ENCODE peak calls at places on chromosomes 12 and 14, in seven cellular contexts. W, B, U, I, E, H and Q are unnamed samples.

GRCh38 chr12:19423531-19423930 is 15.8 kb upstream of the AEBP2 start:
- DNase-seq in B (no peak), I (no peak), E (no peak), W (no peak), U (no peak), H (no peak), Q (no peak)

GRCh38 chr12:26976687-26977086 is 37.5 kb downstream of the TM7SF3 start:
- DNase-seq in U (no peak), B (no peak), E (no peak), W (peak; percentile 33), H (no peak), I (no peak), Q (no peak)

GRCh38 chr14:59337151-59337611 is 128.0 kb downstream of the GPR135 start:
- DNase-seq in B (no peak), U (no peak), H (no peak), W (peak; percentile 74), I (peak; percentile 79), E (no peak), Q (no peak)

GRCh38 chr14:103923863-103924262 is 4.4 kb upstream of the TDRD9 start:
- DNase-seq in H (no peak), W (no peak), I (no peak), E (no peak), U (no peak), B (no peak), Q (no peak)

GRCh38 chr12:25323774-25324086 is 73.0 kb upstream of the KRAS start:
- DNase-seq in I (no peak), B (no peak), U (no peak), W (no peak), H (no peak), E (no peak), Q (no peak)

GRCh38 chr12:92462049-92462448 is 240.7 kb upstream of the PLEKHG7 start:
- DNase-seq in B (peak; percentile 19), I (no peak), H (no peak), W (no peak), E (no peak), U (no peak), Q (no peak)

GRCh38 chr12:117564885-117565284 is 203.5 kb upstream of the NOS1 start:
- DNase-seq in E (peak; percentile 4), W (no peak), H (no peak), I (no peak), B (no peak), U (peak; percentile 9), Q (no peak)

GRCh38 chr12:109949089-109949488 is 47.1 kb downstream of the GIT2 start:
- DNase-seq in B (peak; percentile 36), W (no peak), I (no peak), H (no peak), U (no peak), E (no peak), Q (no peak)

GRCh38 chr14:92728781-92729364 is 19.6 kb downstream of the LGMN start:
- DNase-seq in I (no peak), W (no peak), B (peak; percentile 46), H (peak; percentile 84), E (no peak), U (peak; percentile 28), Q (no peak)

GRCh38 chr14:86450075-86450474 is 920.1 kb downstream of the FLRT2 start:
- DNase-seq in E (no peak), W (no peak), U (no peak), B (no peak), H (no peak), I (no peak), Q (no peak)

GRCh38 chr14:75182820-75183219 is 6.4 kb upstream of the TMED10 start:
- DNase-seq in H (no peak), W (peak; percentile 46), U (no peak), B (peak; percentile 54), E (no peak), I (no peak), Q (no peak)

GRCh38 chr14:38004610-38004879 is 203.2 kb upstream of the SSTR1 start:
- DNase-seq in B (no peak), I (no peak), U (no peak), E (no peak), W (no peak), H (no peak), Q (no peak)

GRCh38 chr14:49249022-49249421 is 337.2 kb downstream of the RPS29 start:
- DNase-seq in E (no peak), U (no peak), W (no peak), H (peak; percentile 36), I (no peak), B (peak; percentile 6), Q (no peak)

GRCh38 chr14:103453791-103454190 is 68.6 kb downstream of the MARK3 start:
- DNase-seq in B (no peak), I (no peak), E (no peak), W (no peak), H (no peak), U (no peak), Q (no peak)

GRCh38 chr12:52244615-52244994 is 11.6 kb downstream of the KRT7 start:
- DNase-seq in H (no peak), W (no peak), E (no peak), B (no peak), U (peak; percentile 62), I (peak; percentile 23), Q (no peak)

GRCh38 chr12:75863475-75863874 is 168.1 kb downstream of the PHLDA1 start:
- DNase-seq in H (peak; percentile 49), U (peak; percentile 79), W (no peak), E (no peak), I (no peak), B (no peak), Q (no peak)

GRCh38 chr12:112198120-112198733 is 72.9 kb downstream of the TRAFD1 start:
- DNase-seq in B (peak; percentile 13), I (no peak), U (peak; percentile 75), W (no peak), H (peak; percentile 63), E (peak; percentile 53), Q (peak; percentile 67)

GRCh38 chr14:93333631-93334095 is 827 bp upstream of the BTBD7 start:
- DNase-seq in I (no peak), W (no peak), H (no peak), E (no peak), B (no peak), U (no peak), Q (no peak)

GRCh38 chr12:32331133-32331532 is 68.2 kb upstream of the FGD4 start:
- DNase-seq in E (no peak), W (no peak), B (no peak), I (no peak), H (peak; percentile 49), U (no peak), Q (no peak)

GRCh38 chr14:55840821-55841220 is 260.8 kb downstream of the KTN1 start:
- DNase-seq in H (no peak), E (no peak), B (no peak), W (no peak), U (no peak), I (no peak), Q (no peak)

GRCh38 chr14:105528859-105529505 is 2.6 kb downstream of the TMEM121 start:
- DNase-seq in U (no peak), I (peak; percentile 50), H (no peak), B (no peak), E (no peak), W (no peak), Q (no peak)

GRCh38 chr12:98213556-98213955 is 301.8 kb upstream of the TMPO start:
- DNase-seq in W (no peak), I (no peak), B (no peak), H (no peak), E (no peak), U (no peak), Q (no peak)

GRCh38 chr14:22561661-22562579 is 27.1 kb downstream of the DAD1 start:
- DNase-seq in B (no peak), W (no peak), E (no peak), U (no peak), H (no peak), I (no peak), Q (no peak)

GRCh38 chr12:92827836-92828431 is 101.2 kb downstream of the EEA1 start:
- DNase-seq in E (peak; percentile 25), B (peak; percentile 8), H (peak; percentile 49), W (no peak), I (no peak), U (peak; percentile 74), Q (no peak)

GRCh38 chr12:21301-22189 is 45.0 kb upstream of the IQSEC3 start:
- DNase-seq in E (no peak), U (no peak), H (no peak), W (no peak), B (no peak), I (no peak), Q (no peak)

GRCh38 chr12:83823386-83824045 is 1089.1 kb downstream of the SLC6A15 start:
- DNase-seq in E (no peak), B (no peak), W (no peak), U (peak; percentile 61), I (no peak), H (no peak), Q (peak; percentile 11)
- TF ChIP-seq CTCF in E (peak; percentile 54), B (peak; percentile 48), W (no peak), U (peak; percentile 41), I (no peak), H (no peak), Q (peak; percentile 67)

DNA sequence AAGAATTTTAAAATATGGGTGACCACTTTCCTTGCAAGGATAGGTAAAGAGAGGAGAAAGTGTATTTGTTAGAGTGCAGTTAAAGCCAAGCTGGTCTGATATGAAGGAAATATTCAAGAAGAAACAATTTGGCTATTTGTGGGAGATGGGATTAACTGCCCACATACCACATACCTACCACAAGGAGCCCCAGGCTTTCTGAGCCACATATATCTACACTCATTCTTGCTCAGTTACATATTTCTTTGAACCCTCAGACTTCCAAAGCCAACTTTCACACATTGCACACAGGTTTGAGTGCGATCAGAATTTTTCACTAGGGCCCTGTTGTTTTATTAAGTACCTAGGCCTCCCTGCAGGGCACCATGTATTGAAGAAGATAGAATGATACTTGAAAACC is 330.2 kb downstream of the ZFP36L1 start:
- DNase-seq in U (peak; percentile 56), B (no peak), H (no peak), W (no peak), I (no peak), E (no peak), Q (no peak)
- TF ChIP-seq CTCF in U (no peak), B (peak; percentile 46), H (no peak), W (no peak), I (no peak), E (peak; percentile 41), Q (no peak)

DNA sequence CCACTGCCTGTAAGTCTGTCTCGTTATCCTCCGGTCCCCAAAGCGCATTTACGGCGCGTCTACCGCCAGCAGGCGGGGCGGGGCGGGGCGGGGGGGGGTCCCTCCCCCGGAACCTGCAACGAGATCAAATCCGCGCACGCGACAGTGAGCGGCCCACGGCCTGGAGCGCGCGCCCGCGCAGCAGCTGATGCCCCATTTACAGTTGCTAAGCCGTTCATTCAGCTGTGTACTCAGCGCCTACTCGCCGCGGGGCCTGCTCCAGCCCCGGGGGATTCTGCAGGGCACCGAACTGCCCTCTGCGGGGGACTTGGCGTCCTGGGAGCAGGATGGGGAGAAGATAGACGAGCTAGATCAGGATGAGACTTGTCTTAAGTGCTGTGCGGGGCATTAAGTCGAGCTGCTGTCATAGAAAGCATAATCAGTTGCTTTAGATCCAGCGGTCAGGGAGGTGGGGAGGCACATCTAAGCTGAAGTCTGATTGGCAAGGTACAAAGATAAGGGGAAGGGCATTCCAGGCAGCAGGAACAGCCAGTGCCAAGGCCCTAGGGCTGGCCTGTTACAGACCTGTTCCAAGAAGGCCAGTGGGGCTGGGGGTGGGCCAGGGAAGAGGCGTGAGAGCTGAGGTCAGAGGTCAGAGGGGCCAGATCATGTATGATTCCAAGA is 1.4 kb upstream of the CCDC85C start:
- DNase-seq in U (peak; percentile 51), H (peak; percentile 72), I (peak; percentile 79), B (no peak), E (peak; percentile 44), W (peak; percentile 44), Q (peak; percentile 72)
- TF ChIP-seq CTCF in U (no peak), H (no peak), I (no peak), B (no peak), E (peak; percentile 21), W (no peak), Q (no peak)

GRCh38 chr12:102702447-102703114 is 214.5 kb downstream of the PAH start:
- DNase-seq in U (peak; percentile 59), H (peak; percentile 35), B (peak; percentile 18), E (peak; percentile 34), W (peak; percentile 62), I (no peak), Q (no peak)
- TF ChIP-seq CTCF in U (peak; percentile 53), H (peak; percentile 27), B (peak; percentile 76), E (peak; percentile 67), W (peak; percentile 50), I (peak; percentile 56), Q (peak; percentile 57)